ENCODE peak calls at places on chromosomes 11 and 22, in eight cellular contexts. E, V, G, W, U, J, R and K are unnamed samples.

GRCh38 chr22:37880668-37881440 is 25.2 kb upstream of the MICALL1 start:
- DNase-seq in J (no peak), E (no peak), U (peak), V (no peak), R (no peak), G (no peak), W (no peak), K (no peak)

GRCh38 chr11:86208572-86208971 is 36.0 kb upstream of the EED start:
- DNase-seq in W (no peak), E (no peak), V (no peak), R (no peak), G (no peak), J (no peak), U (no peak), K (no peak)

GRCh38 chr22:36743011-36743410 is 32.9 kb downstream of the IFT27 start:
- DNase-seq in E (peak), R (no peak), J (no peak), G (no peak), W (no peak), U (no peak), V (no peak), K (no peak)

GRCh38 chr22:45512363-45512762 is 9.7 kb downstream of the FBLN1 start:
- DNase-seq in W (no peak), J (no peak), R (no peak), V (no peak), G (no peak), U (no peak), E (no peak), K (no peak)

GRCh38 chr22:33869946-33870345 is 50.3 kb downstream of the LARGE1 start:
- DNase-seq in U (no peak), J (no peak), R (no peak), W (no peak), E (no peak), V (no peak), G (no peak), K (no peak)

GRCh38 chr11:11621881-11622706 is at the start of gene GALNT18:
- DNase-seq in J (peak), U (peak), W (peak), R (peak), V (peak), G (no peak), E (peak), K (peak)

GRCh38 chr11:118608268-118609214 is 1.1 kb downstream of the PHLDB1 start:
- DNase-seq in V (no peak), G (no peak), W (no peak), J (peak), U (peak), R (peak), E (peak), K (no peak)

GRCh38 chr22:25488244-25489020 is 76.0 kb upstream of the GRK3 start:
- DNase-seq in G (peak), J (peak), E (no peak), U (peak), R (peak), W (no peak), V (peak), K (peak)

GRCh38 chr11:86678823-86679222 is 6.4 kb upstream of the ME3 start:
- DNase-seq in E (no peak), V (no peak), U (no peak), R (no peak), G (no peak), J (no peak), W (peak), K (no peak)

GRCh38 chr22:48979482-48979881 is 848.2 kb downstream of the BRD1 start:
- DNase-seq in U (no peak), J (no peak), R (no peak), E (no peak), V (no peak), G (no peak), W (no peak), K (no peak)

GRCh38 chr11:38824573-38824972 is 2226.5 kb upstream of the RAG2 start:
- DNase-seq in V (no peak), G (no peak), J (no peak), E (no peak), U (no peak), R (no peak), W (no peak), K (no peak)

GRCh38 chr11:88357323-88358039 is 19.9 kb upstream of the CTSC start:
- DNase-seq in V (no peak), W (no peak), J (no peak), U (no peak), G (no peak), R (no peak), E (no peak), K (no peak)

GRCh38 chr11:6727971-6728890 is 43.5 kb downstream of the OR2AG2 start:
- DNase-seq in V (no peak), E (no peak), U (no peak), J (no peak), W (no peak), R (no peak), G (no peak), K (no peak)

GRCh38 chr11:14422052-14422813 is 63.2 kb upstream of the RRAS2 start:
- DNase-seq in E (peak), G (peak), W (peak), V (peak), J (peak), U (peak), R (peak), K (peak)

GRCh38 chr22:29219881-29220670 is 14.4 kb downstream of the EMID1 start:
- DNase-seq in E (peak), G (no peak), R (peak), J (no peak), U (no peak), W (no peak), V (no peak), K (no peak)

GRCh38 chr11:33339247-33339646 is 82.1 kb downstream of the HIPK3 start:
- DNase-seq in J (no peak), U (no peak), E (no peak), W (no peak), G (no peak), R (no peak), V (no peak), K (no peak)

GRCh38 chr22:39724390-39724789 is 153.8 kb downstream of the CACNA1I start:
- DNase-seq in V (no peak), R (no peak), E (no peak), J (no peak), U (no peak), W (no peak), G (no peak), K (no peak)

GRCh38 chr11:6473481-6474422 is at the start of gene TRIM3:
- DNase-seq in E (peak), V (peak), G (peak), U (peak), J (peak), R (peak), W (peak), K (peak)

GRCh38 chr11:30255637-30256036 is 24.8 kb downstream of the FSHB start:
- DNase-seq in R (no peak), U (no peak), W (no peak), E (no peak), G (no peak), J (no peak), V (no peak), K (no peak)

GRCh38 chr22:30290679-30291333 is 1.5 kb upstream of the CASTOR1 start:
- DNase-seq in W (peak), U (peak), E (peak), J (peak), V (peak), R (peak), G (no peak), K (peak)

GRCh38 chr11:95739108-95739507 is 50.5 kb downstream of the FAM76B start:
- DNase-seq in J (no peak), G (no peak), R (no peak), V (no peak), E (no peak), U (no peak), W (no peak), K (no peak)

GRCh38 chr11:118263694-118264567 is at the start of gene MPZL2:
- DNase-seq in V (peak), G (no peak), J (no peak), W (peak), R (peak), U (no peak), E (peak), K (peak)

GRCh38 chr11:134142536-134142935 is 73.7 kb downstream of the JAM3 start:
- DNase-seq in J (no peak), U (no peak), R (no peak), V (no peak), G (no peak), E (no peak), W (no peak), K (no peak)

GRCh38 chr11:126317681-126318641 is 14.1 kb downstream of the DCPS start:
- DNase-seq in E (peak), R (no peak), G (no peak), J (peak), U (peak), W (no peak), V (peak), K (peak)

GRCh38 chr11:128582496-128583366 is 4.6 kb downstream of the ETS1 start:
- DNase-seq in E (no peak), U (no peak), W (no peak), R (no peak), V (no peak), G (peak), J (peak), K (no peak)

GRCh38 chr11:123362941-123363340 is 67.1 kb upstream of the GRAMD1B start:
- DNase-seq in W (no peak), R (no peak), G (no peak), E (no peak), J (no peak), V (no peak), U (no peak), K (no peak)

GRCh38 chr22:20171288-20172037 is 20.6 kb upstream of the CCDC188 start:
- DNase-seq in J (no peak), V (no peak), R (no peak), W (no peak), U (no peak), E (no peak), G (no peak), K (no peak)

GRCh38 chr11:102760355-102761035 is 19.9 kb downstream of the MMP10 start:
- DNase-seq in R (no peak), W (no peak), J (no peak), G (no peak), V (no peak), E (no peak), U (no peak), K (no peak)

GRCh38 chr11:120563698-120564572 is 52.4 kb downstream of the GRIK4 start:
- DNase-seq in R (no peak), V (no peak), G (no peak), W (peak), U (peak), E (no peak), J (no peak), K (no peak)

GRCh38 chr11:74024630-74025029 is 15.7 kb upstream of the UCP3 start:
- DNase-seq in U (no peak), W (no peak), R (peak), G (no peak), E (no peak), J (peak), V (no peak), K (peak)

GRCh38 chr11:1568451-1568911 is 3.6 kb downstream of the DUSP8 start:
- DNase-seq in U (no peak), V (no peak), G (no peak), J (no peak), E (no peak), R (no peak), W (no peak), K (no peak)

GRCh38 chr11:122917311-122917710 is 34.8 kb downstream of the JHY start:
- DNase-seq in U (no peak), J (no peak), G (no peak), W (no peak), E (no peak), R (no peak), V (peak), K (peak)

GRCh38 chr11:102026975-102027374 is 20.3 kb upstream of the CFAP300 start:
- DNase-seq in U (no peak), J (no peak), V (no peak), G (no peak), E (no peak), W (no peak), R (no peak), K (no peak)

GRCh38 chr11:128146926-128147605 is 440.3 kb downstream of the ETS1 start:
- DNase-seq in G (no peak), R (no peak), J (no peak), U (no peak), W (no peak), E (no peak), V (peak), K (no peak)

GRCh38 chr11:44104472-44105294 is 9.2 kb downstream of the EXT2 start:
- DNase-seq in U (no peak), G (no peak), J (no peak), E (no peak), R (no peak), V (no peak), W (no peak), K (no peak)

GRCh38 chr22:20625270-20625669 is 117.9 kb downstream of the MED15 start:
- DNase-seq in U (no peak), E (no peak), R (no peak), J (no peak), W (no peak), V (no peak), G (no peak), K (no peak)

GRCh38 chr11:94948070-94948617 is 25.2 kb downstream of the CWC15 start:
- DNase-seq in V (no peak), R (no peak), E (no peak), J (no peak), G (no peak), W (no peak), U (no peak), K (no peak)

GRCh38 chr22:29026579-29026978 is 35.1 kb downstream of the C22orf31 start:
- DNase-seq in V (no peak), G (no peak), U (no peak), J (no peak), R (no peak), W (no peak), E (no peak), K (no peak)

GRCh38 chr11:111776398-111777093 is 10.4 kb upstream of the PPP2R1B start:
- DNase-seq in E (no peak), V (no peak), W (no peak), R (no peak), J (no peak), G (no peak), U (no peak), K (no peak)
- H3K4me3 ChIP-seq in E (no peak), V (no peak), W (no peak), R (no peak), J (no peak), G (no peak), U (no peak), K (no peak)

GRCh38 chr11:46826310-46827044 is 19.6 kb downstream of the CKAP5 start:
- DNase-seq in E (peak), G (no peak), W (peak), V (peak), U (peak), J (peak), R (peak), K (peak)

GRCh38 chr11:46832511-46833214 is 13.4 kb downstream of the CKAP5 start:
- DNase-seq in G (no peak), J (no peak), U (no peak), W (no peak), E (no peak), R (no peak), V (no peak), K (no peak)

GRCh38 chr11:46827995-46828394 is 18.1 kb downstream of the CKAP5 start:
- DNase-seq in G (no peak), U (no peak), E (no peak), J (no peak), W (no peak), R (no peak), V (no peak), K (no peak)
- H3K27ac ChIP-seq in G (peak), U (no peak), E (no peak), J (peak), W (no peak), R (no peak), V (no peak), K (no peak)

DNA sequence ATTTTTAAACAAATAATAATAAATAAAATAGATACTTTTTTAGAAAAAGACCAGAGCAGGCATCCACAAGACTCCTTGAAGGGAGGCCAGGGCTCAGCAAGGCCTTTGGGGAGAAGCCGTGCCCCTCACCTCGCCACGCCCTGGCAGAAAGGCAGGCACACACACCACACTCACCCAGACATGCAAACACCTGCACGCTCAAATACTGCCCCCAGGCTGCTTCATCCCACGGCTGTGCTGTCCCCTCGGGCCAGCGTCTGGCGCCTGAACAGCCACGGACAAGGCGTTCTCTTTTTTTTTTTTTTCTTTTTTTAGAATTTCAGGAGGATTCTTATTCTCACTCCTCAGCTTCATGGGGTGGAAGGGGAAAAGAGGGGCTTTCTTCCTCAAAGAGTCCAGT is 1.5 kb downstream of the FADS3 start:
- DNase-seq in R (no peak), V (no peak), J (no peak), E (no peak), G (no peak), W (no peak), U (no peak), K (no peak)
- H3K4me3 ChIP-seq in R (no peak), V (no peak), J (peak), E (no peak), G (no peak), W (no peak), U (peak), K (no peak)

GRCh38 chr22:46557736-46558480 is 20.5 kb upstream of the CELSR1 start:
- DNase-seq in V (peak), W (no peak), R (peak), E (peak), G (no peak), J (peak), U (no peak), K (no peak)
- H3K27ac ChIP-seq in V (no peak), W (no peak), R (no peak), E (no peak), G (no peak), J (no peak), U (no peak), K (peak)

GRCh38 chr11:125123194-125123946 is 11.9 kb upstream of the TMEM218 start:
- DNase-seq in U (no peak), J (no peak), E (no peak), W (no peak), V (no peak), G (no peak), R (no peak), K (no peak)

GRCh38 chr11:125129316-125129990 is 18.0 kb upstream of the TMEM218 start:
- DNase-seq in U (no peak), V (no peak), W (no peak), G (no peak), J (no peak), R (no peak), E (no peak), K (no peak)

GRCh38 chr11:125128450-125128849 is 17.0 kb upstream of the TMEM218 start:
- DNase-seq in U (no peak), E (no peak), J (no peak), R (no peak), G (no peak), W (no peak), V (no peak), K (no peak)

GRCh38 chr11:125123947-125124633 is 12.7 kb upstream of the TMEM218 start:
- DNase-seq in E (no peak), U (no peak), W (no peak), J (peak), G (no peak), V (no peak), R (peak), K (peak)
- H3K4me3 ChIP-seq in E (no peak), U (no peak), W (no peak), J (peak), G (no peak), V (no peak), R (peak), K (no peak)

DNA sequence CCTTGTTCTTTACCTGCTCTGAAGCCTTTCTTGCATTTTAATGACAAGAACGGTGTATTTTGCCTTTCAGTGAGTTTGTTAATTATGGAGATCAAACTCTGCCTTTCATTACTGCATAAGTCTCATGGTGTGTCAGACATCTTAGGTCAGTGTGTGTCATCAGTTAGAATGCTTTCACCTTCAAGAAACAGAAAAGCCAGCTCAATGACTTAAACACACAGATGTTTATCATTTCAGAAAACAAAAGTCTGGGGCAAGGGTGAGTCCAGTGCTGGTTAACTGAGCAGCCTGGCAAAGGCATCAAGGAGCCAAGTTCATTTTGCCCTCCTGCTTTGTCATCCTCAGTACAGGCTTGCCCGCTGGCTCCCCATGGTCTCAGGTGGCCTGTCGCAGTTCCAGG is 54.5 kb downstream of the PACS1 start:
- DNase-seq in W (no peak), J (no peak), R (no peak), V (no peak), G (peak), U (no peak), E (no peak), K (no peak)
- H3K27ac ChIP-seq in W (no peak), J (no peak), R (peak), V (no peak), G (peak), U (peak), E (no peak), K (no peak)

DNA sequence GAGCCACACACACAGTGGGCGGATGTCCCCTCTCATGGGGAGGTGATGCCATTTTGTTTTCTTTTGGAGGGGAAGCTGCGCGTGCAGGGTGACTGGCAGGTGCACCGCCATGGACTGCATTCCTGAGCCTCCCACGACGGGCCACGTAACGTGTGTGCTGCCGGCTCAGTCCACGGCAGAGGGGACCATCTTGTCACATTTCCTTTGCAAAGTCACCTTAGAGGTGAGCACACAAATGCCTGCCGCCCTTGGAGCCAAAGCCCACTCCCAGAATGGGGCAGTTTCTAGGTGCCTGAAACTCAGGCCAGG is 262.5 kb downstream of the CTTN start:
- DNase-seq in E (no peak), R (no peak), W (no peak), V (no peak), U (no peak), J (no peak), G (no peak), K (no peak)
- H3K4me3 ChIP-seq in E (no peak), R (no peak), W (peak), V (no peak), U (peak), J (no peak), G (no peak), K (no peak)

DNA sequence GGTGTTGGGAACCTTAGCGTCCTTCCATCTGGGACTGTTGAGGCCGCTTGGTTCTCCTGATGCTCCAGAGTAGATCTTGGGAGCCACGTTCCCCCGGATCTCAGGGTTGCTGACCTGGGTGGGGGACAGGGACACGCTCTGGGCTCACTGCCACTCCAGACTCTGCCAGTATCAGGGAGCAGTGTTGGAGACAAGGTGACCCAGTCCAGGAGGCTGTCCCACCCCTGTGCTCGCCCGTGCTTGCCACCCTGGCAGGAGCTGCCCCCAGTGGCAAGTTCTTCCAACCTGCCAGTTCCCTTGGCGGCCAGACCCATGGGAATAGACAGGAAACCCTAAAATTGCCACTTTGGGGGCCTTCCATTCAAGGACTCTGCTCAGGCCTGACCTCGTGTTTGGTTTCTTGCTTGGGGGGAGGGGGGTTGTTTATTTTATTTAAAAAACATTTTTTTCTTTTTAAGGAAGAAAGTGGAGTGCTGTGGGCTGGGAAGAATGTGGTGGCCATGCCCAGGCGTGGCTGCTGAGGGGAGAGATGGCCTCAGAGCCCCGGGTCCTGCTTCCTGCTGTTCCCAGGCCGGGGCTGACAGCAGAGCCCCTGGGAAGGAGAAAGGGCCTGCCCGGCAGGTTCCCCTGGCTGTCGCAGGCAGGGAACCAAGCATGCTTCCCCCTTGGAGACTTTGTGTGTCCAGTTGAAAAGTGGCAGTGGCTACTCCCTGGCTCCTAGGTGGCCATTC is 7.2 kb downstream of the GRK2 start:
- DNase-seq in E (peak), U (no peak), R (peak), J (peak), V (no peak), W (no peak), G (no peak), K (no peak)
- H3K27ac ChIP-seq in E (peak), U (peak), R (peak), J (peak), V (peak), W (no peak), G (no peak), K (peak)

GRCh38 chr11:64759131-64759721 is 548 bp downstream of the PYGM start:
- DNase-seq in W (no peak), R (no peak), E (peak), U (no peak), G (no peak), V (no peak), J (peak), K (no peak)
- H3K4me3 ChIP-seq in W (no peak), R (peak), E (no peak), U (peak), G (no peak), V (no peak), J (peak), K (no peak)